ENCODE peak calls at places on chromosomes 1 and 21, in five cellular contexts. One of them, this sample, is unnamed.

GRCh38 chr1:45669379-45669778 is 17.0 kb downstream of the GPBP1L1 start:
- DNase-seq in hepatocyte: no peak
- DNase-seq in PC-3: no peak
- DNase-seq in mammary epithelial cell: no peak
- DNase-seq in A549: no peak
- DNase-seq in this sample: no peak

GRCh38 chr1:112465122-112465521 is 43.6 kb upstream of the WNT2B start:
- DNase-seq in mammary epithelial cell: peak; percentile 52
- DNase-seq in PC-3: no peak
- DNase-seq in hepatocyte: no peak
- DNase-seq in A549: no peak
- DNase-seq in this sample: peak; percentile 40

GRCh38 chr1:157963713-157964112 is 29.7 kb upstream of the KIRREL1 start:
- DNase-seq in mammary epithelial cell: peak; percentile 60
- DNase-seq in A549: peak; percentile 68
- DNase-seq in hepatocyte: peak; percentile 85
- DNase-seq in PC-3: peak; percentile 87
- DNase-seq in this sample: peak; percentile 24

GRCh38 chr1:177122461-177122860 is 42.1 kb downstream of the ASTN1 start:
- DNase-seq in A549: no peak
- DNase-seq in PC-3: no peak
- DNase-seq in hepatocyte: no peak
- DNase-seq in mammary epithelial cell: no peak
- DNase-seq in this sample: no peak

GRCh38 chr1:102891868-102892625 is 216.3 kb downstream of the COL11A1 start:
- DNase-seq in A549: no peak
- DNase-seq in hepatocyte: peak; percentile 5
- DNase-seq in PC-3: peak; percentile 67
- DNase-seq in mammary epithelial cell: peak; percentile 49
- DNase-seq in this sample: no peak

GRCh38 chr1:173717238-173717637 is 2.5 kb downstream of the KLHL20 start:
- DNase-seq in hepatocyte: peak; percentile 8
- DNase-seq in A549: no peak
- DNase-seq in PC-3: no peak
- DNase-seq in mammary epithelial cell: no peak
- DNase-seq in this sample: no peak

GRCh38 chr1:180363596-180363995 is 133.5 kb downstream of the LHX4 start:
- DNase-seq in hepatocyte: no peak
- DNase-seq in PC-3: no peak
- DNase-seq in A549: no peak
- DNase-seq in mammary epithelial cell: no peak
- DNase-seq in this sample: no peak

GRCh38 chr1:84570436-84571149 is 3.6 kb downstream of the CTBS start:
- DNase-seq in hepatocyte: no peak
- DNase-seq in A549: no peak
- DNase-seq in mammary epithelial cell: peak; percentile 12
- DNase-seq in PC-3: peak; percentile 23
- DNase-seq in this sample: no peak

GRCh38 chr1:54332781-54333585 is 73.2 kb downstream of the SSBP3 start:
- DNase-seq in mammary epithelial cell: no peak
- DNase-seq in A549: no peak
- DNase-seq in hepatocyte: no peak
- DNase-seq in PC-3: no peak
- DNase-seq in this sample: no peak

GRCh38 chr21:41321211-41321907 is 4.8 kb downstream of the FAM3B start:
- DNase-seq in PC-3: no peak
- DNase-seq in mammary epithelial cell: no peak
- DNase-seq in hepatocyte: no peak
- DNase-seq in A549: no peak
- DNase-seq in this sample: no peak

GRCh38 chr1:16174886-16175598 is 19.2 kb upstream of the EPHA2 start:
- DNase-seq in A549: no peak
- DNase-seq in mammary epithelial cell: no peak
- DNase-seq in PC-3: no peak
- DNase-seq in hepatocyte: no peak
- DNase-seq in this sample: peak; percentile 41
- H3K4me2 ChIP-seq in A549: peak overlapping the region; percentile 72
- H3K4me2 ChIP-seq in mammary epithelial cell: no peak overlapping the region
- H3K4me2 ChIP-seq in PC-3: peak overlapping the region; percentile 74
- H3K4me2 ChIP-seq in hepatocyte: peak overlapping the region; percentile 53
- H3K4me2 ChIP-seq in this sample: no peak overlapping the region

GRCh38 chr21:43312011-43312410 is 114.9 kb downstream of the SIK1 start:
- DNase-seq in PC-3: no peak
- DNase-seq in mammary epithelial cell: no peak
- DNase-seq in A549: no peak
- DNase-seq in hepatocyte: no peak
- DNase-seq in this sample: no peak
- H3K4me2 ChIP-seq in PC-3: no peak overlapping the region
- H3K4me2 ChIP-seq in mammary epithelial cell: no peak overlapping the region
- H3K4me2 ChIP-seq in A549: no peak overlapping the region
- H3K4me2 ChIP-seq in hepatocyte: peak overlapping the region; percentile 57
- H3K4me2 ChIP-seq in this sample: no peak overlapping the region

GRCh38 chr1:215005656-215006335 is 76.7 kb upstream of the KCNK2 start:
- DNase-seq in hepatocyte: no peak
- DNase-seq in A549: no peak
- DNase-seq in mammary epithelial cell: no peak
- DNase-seq in PC-3: no peak
- DNase-seq in this sample: no peak
- H3K4me2 ChIP-seq in hepatocyte: peak overlapping the region; percentile 68
- H3K4me2 ChIP-seq in A549: no peak overlapping the region
- H3K4me2 ChIP-seq in mammary epithelial cell: no peak overlapping the region
- H3K4me2 ChIP-seq in PC-3: no peak overlapping the region
- H3K4me2 ChIP-seq in this sample: no peak overlapping the region

GRCh38 chr1:162139398-162139685 is 69.9 kb downstream of the NOS1AP start:
- DNase-seq in PC-3: no peak
- DNase-seq in hepatocyte: no peak
- DNase-seq in mammary epithelial cell: no peak
- DNase-seq in A549: no peak
- DNase-seq in this sample: no peak
- H3K4me2 ChIP-seq in PC-3: no peak overlapping the region
- H3K4me2 ChIP-seq in hepatocyte: no peak overlapping the region
- H3K4me2 ChIP-seq in mammary epithelial cell: no peak overlapping the region
- H3K4me2 ChIP-seq in A549: no peak overlapping the region
- H3K4me2 ChIP-seq in this sample: no peak overlapping the region

This sample was measured in trophoblast cell.